ENCODE peak calls at places on chromosomes 11 and 22, in nine cellular contexts. C, F, A, Q, E, R, D, M and K are unnamed samples.

GRCh38 chr22:25754527-25755202 is 12.7 kb downstream of the MYO18B start:
- DNase-seq in C (no peak), F (no peak), A (no peak), Q (no peak), E (no peak), R (no peak), D (no peak), M (no peak), K (no peak)

GRCh38 chr11:61793084-61793828 is 545 bp downstream of the FEN1 start:
- DNase-seq in C (peak), F (peak), A (peak), Q (no peak), E (no peak), R (no peak), D (no peak), M (no peak), K (peak)

GRCh38 chr11:121757480-121758125 is 304.8 kb upstream of the SORL1-AS1 start:
- DNase-seq in C (no peak), F (no peak), A (no peak), Q (no peak), E (no peak), R (no peak), D (no peak), M (no peak), K (no peak)

GRCh38 chr11:74170694-74171629 is at the start of the genes C2CD3 and PPME1:
- DNase-seq in C (peak), F (peak), A (peak), Q (peak), E (peak), R (peak), D (peak), M (peak), K (peak)

GRCh38 chr22:18056161-18056666 is 21.6 kb upstream of the PEX26 start:
- DNase-seq in C (peak), F (peak), A (no peak), Q (peak), E (no peak), R (no peak), D (no peak), M (no peak), K (no peak)

GRCh38 chr22:49845241-49845640 is 8.4 kb upstream of the ZBED4 start:
- DNase-seq in C (no peak), F (no peak), A (no peak), Q (no peak), E (no peak), R (no peak), D (no peak), M (no peak), K (no peak)

GRCh38 chr11:70517996-70518907 is 119.9 kb downstream of the CTTN start:
- DNase-seq in C (peak), F (no peak), A (no peak), Q (no peak), E (no peak), R (no peak), D (no peak), M (no peak), K (no peak)

GRCh38 chr11:1471736-1472135 is 14.8 kb downstream of the MOB2 start:
- DNase-seq in C (no peak), F (no peak), A (no peak), Q (no peak), E (no peak), R (no peak), D (no peak), M (no peak), K (no peak)

GRCh38 chr11:9247863-9248262 is 17.3 kb downstream of the DENND5A start:
- DNase-seq in C (no peak), F (no peak), A (no peak), Q (no peak), E (no peak), R (no peak), D (no peak), M (no peak), K (no peak)

GRCh38 chr11:27084407-27084985 is 43.9 kb downstream of the BBOX1 start:
- DNase-seq in C (no peak), F (no peak), A (no peak), Q (no peak), E (no peak), R (no peak), D (no peak), M (no peak), K (no peak)

GRCh38 chr22:43293259-43293658 is 49.9 kb downstream of the SCUBE1 start:
- DNase-seq in C (no peak), F (no peak), A (no peak), Q (peak), E (no peak), R (no peak), D (no peak), M (no peak), K (no peak)

GRCh38 chr11:108853864-108854263 is 189.0 kb downstream of the DDX10 start:
- DNase-seq in C (no peak), F (no peak), A (no peak), Q (no peak), E (no peak), R (no peak), D (no peak), M (no peak), K (no peak)

GRCh38 chr11:134026655-134027343 is 42.1 kb upstream of the JAM3 start:
- DNase-seq in C (peak), F (no peak), A (no peak), Q (no peak), E (peak), R (no peak), D (no peak), M (no peak), K (no peak)

GRCh38 chr22:39547587-39547947 is 15.0 kb upstream of the RPS19BP1 start:
- DNase-seq in C (no peak), F (no peak), A (no peak), Q (no peak), E (no peak), R (no peak), D (no peak), M (no peak), K (no peak)

GRCh38 chr11:70545626-70545945 is 147.3 kb downstream of the CTTN start:
- DNase-seq in C (no peak), F (no peak), A (no peak), Q (no peak), E (no peak), R (no peak), D (no peak), M (no peak), K (no peak)

GRCh38 chr11:113505541-113506375 is 30.6 kb upstream of the DRD2 start:
- DNase-seq in C (peak), F (peak), A (no peak), Q (no peak), E (no peak), R (no peak), D (peak), M (no peak), K (peak)

GRCh38 chr22:26724414-26724813 is 67.0 kb downstream of the MIAT start:
- DNase-seq in C (no peak), F (no peak), A (no peak), Q (no peak), E (no peak), R (no peak), D (no peak), M (no peak), K (peak)

GRCh38 chr11:14242198-14242597 is 116.8 kb downstream of the RRAS2 start:
- DNase-seq in C (no peak), F (no peak), A (no peak), Q (no peak), E (no peak), R (no peak), D (no peak), M (no peak), K (no peak)

GRCh38 chr11:86442420-86442819 is 67.7 kb downstream of the CCDC81 start:
- DNase-seq in C (no peak), F (no peak), A (no peak), Q (no peak), E (no peak), R (no peak), D (no peak), M (no peak), K (no peak)

GRCh38 chr11:118084247-118084646 is 2.5 kb downstream of the SMIM35 start:
- DNase-seq in C (no peak), F (peak), A (no peak), Q (no peak), E (no peak), R (no peak), D (no peak), M (peak), K (peak)

GRCh38 chr11:44403587-44404322 is 93.8 kb upstream of the ALX4 start:
- DNase-seq in C (no peak), F (no peak), A (no peak), Q (no peak), E (no peak), R (no peak), D (no peak), M (no peak), K (no peak)

GRCh38 chr11:91231226-91231625 is 993.4 kb upstream of the FAT3 start:
- DNase-seq in C (no peak), F (no peak), A (no peak), Q (no peak), E (no peak), R (no peak), D (no peak), M (no peak), K (no peak)

GRCh38 chr11:124920870-124921609 is 2.0 kb downstream of the HEPN1 start:
- DNase-seq in C (peak), F (no peak), A (peak), Q (no peak), E (peak), R (peak), D (no peak), M (no peak), K (no peak)

GRCh38 chr11:77468527-77468926 is 5.4 kb downstream of the PAK1 start:
- DNase-seq in C (no peak), F (no peak), A (no peak), Q (no peak), E (no peak), R (no peak), D (no peak), M (no peak), K (no peak)
- TF ChIP-seq MAX in C (no peak), F (no peak), A (no peak), Q (no peak), E (no peak), R (no peak), D (no peak), M (no peak), K (no peak)

DNA sequence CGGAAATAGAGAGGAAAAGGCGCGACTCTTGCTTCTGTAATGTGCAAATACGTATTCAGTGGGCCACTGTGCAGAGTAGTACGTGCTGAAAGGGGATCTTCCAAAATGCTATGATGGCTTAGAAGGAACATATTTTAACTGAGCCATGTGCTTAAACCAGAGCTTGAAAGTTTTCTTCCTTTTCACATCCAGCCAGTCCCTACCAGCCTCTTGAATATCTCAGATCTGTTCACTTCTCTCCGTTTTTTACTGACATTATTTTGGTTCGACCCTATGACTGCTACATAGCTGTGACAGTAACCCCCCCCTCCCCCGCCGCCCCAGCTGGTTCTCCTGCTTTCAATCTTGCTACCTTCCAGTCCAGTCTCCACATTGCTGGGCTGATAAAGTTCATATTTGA is 550 bp downstream of the DDIAS start:
- DNase-seq in C (no peak), F (no peak), A (no peak), Q (peak), E (no peak), R (no peak), D (no peak), M (no peak), K (peak)
- TF ChIP-seq CTCF in C (no peak), F (no peak), A (no peak), Q (no peak), E (no peak), R (no peak), D (no peak), M (no peak), K (no peak)

DNA sequence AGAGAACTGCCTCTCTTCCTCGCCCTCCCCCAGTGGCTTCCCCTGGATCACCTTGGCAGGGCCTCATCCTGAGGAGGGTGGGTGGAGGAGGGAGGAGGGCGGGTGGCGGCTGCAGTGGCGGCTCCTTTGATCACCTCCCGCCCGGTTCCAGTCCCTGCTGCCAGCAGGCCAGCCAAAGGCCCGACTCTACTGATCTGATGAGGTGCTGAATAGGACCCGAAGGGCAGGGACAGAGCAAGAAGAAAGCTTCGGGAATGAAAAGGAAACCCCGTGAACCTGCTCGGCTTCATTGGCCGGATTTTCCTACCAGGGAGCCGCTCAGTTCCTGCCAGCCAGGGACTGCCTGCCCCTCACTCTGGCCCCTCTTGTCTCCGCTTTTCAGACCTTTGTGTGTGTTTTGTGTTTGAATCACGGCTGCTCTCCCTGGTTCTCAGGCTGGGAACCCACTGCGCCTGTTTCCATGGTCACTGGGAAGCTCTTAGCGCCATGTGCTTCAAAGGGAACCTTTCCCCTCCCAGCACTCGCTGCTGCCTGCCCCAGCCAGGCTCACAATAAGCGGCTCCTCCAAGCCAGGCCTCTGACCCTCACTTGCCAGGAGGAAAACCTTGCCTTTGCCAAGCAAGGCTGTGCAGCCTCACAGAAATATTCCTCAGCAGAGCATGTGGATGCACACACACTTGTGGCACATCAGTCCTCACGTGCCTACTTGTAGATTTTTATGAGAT is 56.8 kb downstream of the C22orf31 start:
- DNase-seq in C (peak), F (peak), A (no peak), Q (peak), E (peak), R (peak), D (peak), M (no peak), K (no peak)
- TF ChIP-seq MAX in C (no peak), F (peak), A (no peak), Q (no peak), E (peak), R (peak), D (no peak), M (no peak), K (no peak)

GRCh38 chr11:54558919-54559318 is 44.9 kb downstream of the OR4C46 start:
- DNase-seq in C (no peak), F (no peak), A (no peak), Q (peak), E (no peak), R (no peak), D (no peak), M (no peak), K (peak)
- TF ChIP-seq CTCF in C (peak), F (no peak), A (no peak), Q (peak), E (no peak), R (peak), D (peak), M (no peak), K (peak)

GRCh38 chr11:12185106-12185690 is 74.8 kb downstream of the MICAL2 start:
- DNase-seq in C (no peak), F (no peak), A (no peak), Q (no peak), E (no peak), R (no peak), D (no peak), M (no peak), K (no peak)

GRCh38 chr11:12188548-12189317 is 78.3 kb downstream of the MICAL2 start:
- DNase-seq in C (no peak), F (no peak), A (no peak), Q (no peak), E (no peak), R (no peak), D (no peak), M (no peak), K (no peak)

GRCh38 chr11:12185914-12186313 is 75.5 kb downstream of the MICAL2 start:
- DNase-seq in C (peak), F (no peak), A (no peak), Q (no peak), E (no peak), R (no peak), D (no peak), M (no peak), K (no peak)

GRCh38 chr11:12186683-12187082 is 76.3 kb downstream of the MICAL2 start:
- DNase-seq in C (no peak), F (no peak), A (no peak), Q (no peak), E (no peak), R (no peak), D (no peak), M (no peak), K (no peak)

GRCh38 chr11:12187399-12187798 is 77.0 kb downstream of the MICAL2 start:
- DNase-seq in C (no peak), F (no peak), A (no peak), Q (peak), E (no peak), R (no peak), D (no peak), M (no peak), K (no peak)
- TF ChIP-seq MAX in C (no peak), F (no peak), A (no peak), Q (no peak), E (no peak), R (no peak), D (no peak), M (no peak), K (no peak)

DNA sequence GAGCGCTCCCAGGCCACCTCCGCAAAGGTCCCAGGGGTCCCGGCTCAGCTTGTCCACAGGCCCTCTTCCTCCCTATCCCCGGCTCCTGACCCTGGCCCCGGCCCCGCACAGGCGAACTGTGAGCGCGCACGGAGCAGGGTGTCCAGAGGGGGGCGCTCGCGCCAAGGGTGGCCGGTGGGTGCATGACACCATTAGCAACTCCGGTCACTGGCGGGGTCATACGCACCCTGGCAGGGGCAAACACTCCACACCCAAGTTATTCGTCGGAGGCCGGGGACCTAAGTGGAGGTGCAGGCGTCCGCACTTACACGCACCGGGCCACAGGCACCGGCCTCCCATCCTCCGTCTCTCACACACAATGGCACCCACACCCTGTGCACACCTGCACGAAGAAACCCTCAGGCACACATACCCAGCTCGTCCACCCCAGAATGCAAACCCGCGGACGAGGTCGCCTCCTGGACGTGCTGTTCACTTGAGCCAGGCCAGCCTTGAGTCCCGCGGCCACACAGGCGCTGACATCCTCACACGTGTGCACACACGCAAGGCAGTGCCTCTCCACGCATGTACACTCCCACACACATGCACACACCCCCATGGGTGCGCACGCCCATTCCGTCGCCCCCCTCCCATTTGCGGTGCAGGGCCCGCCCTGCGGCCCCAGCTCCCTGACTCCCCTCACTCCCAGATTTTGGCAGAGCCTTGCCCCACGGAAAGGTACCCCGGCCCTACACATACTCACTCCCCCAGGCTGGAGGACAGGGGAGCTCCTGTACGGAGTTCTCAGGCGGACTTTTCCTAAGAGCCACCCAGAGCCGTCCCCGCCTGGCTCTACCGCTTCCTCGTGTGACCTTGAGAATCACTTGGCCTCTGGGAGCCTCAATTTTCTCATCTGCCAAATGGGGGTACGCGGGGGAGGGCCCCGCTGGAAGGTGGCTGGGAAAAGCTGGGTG is at the start of gene RASGRP2:
- DNase-seq in C (peak), F (peak), A (peak), Q (peak), E (peak), R (peak), D (no peak), M (no peak), K (peak)
- TF ChIP-seq CTCF in C (peak), F (peak), A (peak), Q (peak), E (peak), R (peak), D (peak), M (peak), K (peak)

GRCh38 chr11:15505155-15505554 is 390.4 kb downstream of the INSC start:
- DNase-seq in C (no peak), F (no peak), A (no peak), Q (no peak), E (no peak), R (no peak), D (no peak), M (no peak), K (no peak)

GRCh38 chr11:15509082-15509481 is 394.4 kb downstream of the INSC start:
- DNase-seq in C (no peak), F (no peak), A (no peak), Q (no peak), E (no peak), R (no peak), D (no peak), M (no peak), K (no peak)

DNA sequence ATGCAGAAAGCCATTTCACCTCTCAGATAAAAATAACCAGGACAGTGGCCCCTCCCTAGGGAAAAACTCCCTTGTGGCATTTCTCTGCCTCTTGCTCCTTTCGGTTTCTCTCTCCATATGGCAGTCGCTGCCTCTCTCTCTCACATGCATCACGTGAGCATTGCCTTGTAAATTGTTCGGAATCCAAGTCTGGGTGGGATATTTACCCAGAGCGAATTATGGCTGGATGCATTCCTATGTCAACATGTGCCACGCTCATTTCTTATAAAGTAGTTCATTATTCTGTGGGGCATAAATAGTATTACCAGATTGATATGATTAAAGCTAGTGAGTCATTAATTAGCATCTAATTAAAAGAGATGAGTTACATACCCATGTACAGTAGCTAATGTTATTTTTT is 392.9 kb downstream of the INSC start:
- DNase-seq in C (no peak), F (no peak), A (no peak), Q (no peak), E (no peak), R (no peak), D (no peak), M (no peak), K (no peak)
- TF ChIP-seq MAX in C (no peak), F (no peak), A (no peak), Q (no peak), E (no peak), R (no peak), D (no peak), M (no peak), K (no peak)

GRCh38 chr11:46343520-46343919 is 3.7 kb upstream of the DGKZ start:
- DNase-seq in C (no peak), F (peak), A (no peak), Q (no peak), E (no peak), R (no peak), D (no peak), M (no peak), K (no peak)
- TF ChIP-seq CTCF in C (no peak), F (no peak), A (no peak), Q (no peak), E (no peak), R (no peak), D (no peak), M (no peak), K (no peak)

DNA sequence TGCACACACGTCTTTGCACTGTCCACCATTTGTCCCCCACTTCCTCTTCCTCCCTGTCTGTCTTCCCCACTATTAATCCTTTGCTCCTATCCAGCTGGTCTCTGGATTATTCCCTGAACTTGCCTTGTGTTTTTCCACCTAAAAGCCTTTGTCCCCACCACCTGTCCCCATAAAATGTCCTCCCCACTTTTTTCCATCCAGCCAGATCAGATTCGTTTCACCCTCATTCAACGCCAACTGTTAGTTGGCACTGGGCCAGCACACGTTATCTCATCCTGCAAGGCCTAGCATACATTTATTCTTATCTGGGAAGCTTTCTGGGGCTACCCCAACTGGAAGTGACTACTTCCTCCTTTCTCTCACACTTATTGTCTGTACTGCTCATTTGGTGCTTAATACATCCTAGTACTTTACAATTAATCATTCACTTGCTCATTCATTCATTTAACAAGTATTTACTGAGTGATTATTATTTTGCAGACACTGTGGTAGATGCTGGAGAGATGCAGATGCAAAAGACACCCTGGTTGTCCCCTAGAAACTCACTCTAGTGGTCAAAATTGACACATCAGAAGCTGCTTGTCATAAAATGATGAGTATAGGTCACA is 96.2 kb downstream of the RASSF10 start:
- DNase-seq in C (peak), F (no peak), A (no peak), Q (peak), E (no peak), R (no peak), D (no peak), M (no peak), K (peak)
- TF ChIP-seq MAX in C (no peak), F (no peak), A (no peak), Q (no peak), E (no peak), R (no peak), D (no peak), M (no peak), K (no peak)